ENCODE peak calls at places on chromosomes 11 and 22, in six cellular contexts. Z, M, K, B, N and F are unnamed samples.

GRCh38 chr11:33375688-33376311 is 118.6 kb downstream of the HIPK3 start:
- DNase-seq in Z (peak), M (peak), K (peak), B (peak), N (peak), F (peak)

GRCh38 chr22:19942886-19943664 is 1.5 kb upstream of the TXNRD2 start:
- DNase-seq in Z (no peak), M (no peak), K (peak), B (peak), N (peak), F (peak)

GRCh38 chr11:59667812-59668187 is 1.0 kb downstream of the PATL1 start:
- DNase-seq in Z (no peak), M (no peak), K (no peak), B (no peak), N (no peak), F (no peak)

GRCh38 chr11:113468666-113469345 is 6.4 kb downstream of the DRD2 start:
- DNase-seq in Z (no peak), M (no peak), K (no peak), B (no peak), N (no peak), F (no peak)

GRCh38 chr11:101453682-101454081 is 130.1 kb downstream of the TRPC6 start:
- DNase-seq in Z (no peak), M (no peak), K (no peak), B (peak), N (no peak), F (no peak)

GRCh38 chr22:37218771-37219411 is 6.6 kb upstream of the SSTR3 start:
- DNase-seq in Z (no peak), M (no peak), K (no peak), B (no peak), N (no peak), F (no peak)

GRCh38 chr22:45164217-45165123 is 745 bp downstream of the NUP50 start:
- DNase-seq in Z (peak), M (peak), K (peak), B (no peak), N (no peak), F (peak)

GRCh38 chr11:130636672-130637463 is 188.4 kb downstream of the ADAMTS15 start:
- DNase-seq in Z (no peak), M (no peak), K (peak), B (peak), N (no peak), F (peak)

GRCh38 chr11:57476883-57477506 is 16.7 kb downstream of the RTN4RL2 start:
- DNase-seq in Z (no peak), M (peak), K (peak), B (peak), N (peak), F (peak)

GRCh38 chr11:44978279-44978960 is 27.7 kb upstream of the TP53I11 start:
- DNase-seq in Z (no peak), M (no peak), K (peak), B (no peak), N (no peak), F (peak)

GRCh38 chr11:22304337-22304961 is 33.7 kb upstream of the SLC17A6 start:
- DNase-seq in Z (no peak), M (no peak), K (peak), B (peak), N (no peak), F (peak)

GRCh38 chr11:123535401-123535800 is 105.3 kb downstream of the GRAMD1B start:
- DNase-seq in Z (no peak), M (no peak), K (no peak), B (no peak), N (no peak), F (no peak)

GRCh38 chr11:123532131-123532530 is 102.1 kb downstream of the GRAMD1B start:
- DNase-seq in Z (no peak), M (no peak), K (no peak), B (no peak), N (no peak), F (no peak)

GRCh38 chr11:123536690-123537437 is 106.8 kb downstream of the GRAMD1B start:
- DNase-seq in Z (no peak), M (no peak), K (peak), B (no peak), N (peak), F (peak)

GRCh38 chr11:123537726-123538125 is 107.7 kb downstream of the GRAMD1B start:
- DNase-seq in Z (no peak), M (no peak), K (no peak), B (no peak), N (no peak), F (no peak)
- H3K9ac ChIP-seq in Z (no peak), M (no peak), K (no peak), B (no peak), N (no peak), F (no peak)

GRCh38 chr11:19604679-19605375 is 107.8 kb upstream of the NAV2 start:
- DNase-seq in Z (no peak), M (no peak), K (no peak), B (no peak), N (no peak), F (no peak)

GRCh38 chr11:19605500-19606371 is 106.9 kb upstream of the NAV2 start:
- DNase-seq in Z (no peak), M (no peak), K (peak), B (peak), N (no peak), F (no peak)

GRCh38 chr11:19603771-19604170 is 108.9 kb upstream of the NAV2 start:
- DNase-seq in Z (no peak), M (no peak), K (no peak), B (no peak), N (no peak), F (no peak)

GRCh38 chr11:19606856-19607655 is 105.6 kb upstream of the NAV2 start:
- DNase-seq in Z (no peak), M (no peak), K (no peak), B (no peak), N (no peak), F (no peak)

DNA sequence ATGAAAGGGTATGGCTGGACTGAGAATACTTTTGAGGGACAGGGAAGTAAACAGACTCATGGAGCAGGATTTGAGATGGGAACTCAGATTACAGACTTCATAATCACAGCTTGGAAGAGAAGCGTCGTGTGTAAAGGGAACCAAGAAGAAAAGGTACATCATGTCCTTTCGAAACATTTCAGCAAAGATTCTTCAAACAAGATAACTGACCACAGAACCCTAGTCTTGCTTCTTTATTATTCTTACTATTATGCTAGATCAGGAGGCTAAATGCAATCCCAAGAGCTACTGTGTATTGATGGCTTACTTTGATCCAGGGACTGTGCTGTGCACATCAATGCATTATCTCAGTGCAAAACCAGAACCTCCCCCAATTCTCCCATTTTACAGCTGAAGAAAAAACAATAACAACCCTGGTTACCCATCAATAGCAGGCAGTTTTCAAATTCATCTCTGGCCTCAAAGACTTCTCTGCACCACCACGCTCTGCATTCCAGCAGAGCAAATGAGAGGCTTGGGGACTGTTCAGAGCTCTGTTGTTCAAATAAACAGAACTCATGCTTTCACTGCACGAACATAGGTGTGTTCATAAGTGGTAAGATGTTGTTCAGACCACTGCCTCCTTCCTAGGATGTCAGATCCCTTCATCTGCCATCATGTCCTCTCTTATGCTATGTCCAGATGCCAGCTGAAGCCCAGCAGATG is 104.8 kb upstream of the NAV2 start:
- DNase-seq in Z (no peak), M (no peak), K (peak), B (peak), N (no peak), F (no peak)
- H3K4me2 ChIP-seq in Z (no peak), M (no peak), K (no peak), B (no peak), N (no peak), F (no peak)

DNA sequence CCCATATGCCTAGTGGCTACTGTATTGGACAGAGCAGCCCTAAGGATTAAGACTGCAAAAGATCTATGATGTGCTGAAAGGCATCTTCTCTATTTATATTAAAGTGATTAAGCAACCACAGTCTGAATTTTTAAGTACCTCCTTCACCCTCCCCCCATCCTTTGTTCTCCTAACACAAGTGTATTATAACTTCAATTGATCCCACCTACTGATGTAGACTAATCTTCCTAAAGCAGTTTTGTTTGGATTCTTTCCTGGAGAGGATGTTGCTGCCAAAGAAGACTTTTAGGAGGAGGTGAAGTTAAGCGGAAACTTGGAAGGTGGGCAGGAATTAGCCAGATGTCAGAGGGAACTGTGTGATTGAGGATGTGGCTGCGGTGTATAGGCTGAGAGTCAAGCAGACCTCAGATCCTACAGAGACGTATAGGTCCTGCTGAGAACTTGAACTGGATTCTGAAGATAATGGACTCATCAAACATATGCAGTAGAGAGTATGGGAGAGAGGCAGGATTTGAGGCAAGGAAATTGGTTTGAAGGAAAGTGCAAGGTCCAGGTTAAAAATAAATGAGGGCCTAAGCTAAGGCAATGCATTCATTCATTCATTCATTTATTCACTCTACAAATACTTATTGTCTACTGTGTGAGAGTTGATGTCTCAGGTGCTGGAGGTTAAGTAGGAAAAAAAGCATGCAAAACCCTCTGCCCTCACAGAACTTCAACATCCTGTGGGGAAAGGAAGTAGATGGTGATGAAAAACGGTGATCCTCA is 5.2 kb upstream of the RASSF10 start:
- DNase-seq in Z (no peak), M (no peak), K (no peak), B (no peak), N (no peak), F (no peak)
- H3K18ac ChIP-seq in Z (no peak), M (no peak), K (no peak), B (no peak), N (no peak), F (no peak)

GRCh38 chr22:46774456-46775363 is 12.3 kb downstream of the TBC1D22A start:
- DNase-seq in Z (no peak), M (no peak), K (no peak), B (no peak), N (no peak), F (no peak)
- H3K9ac ChIP-seq in Z (no peak), M (no peak), K (peak), B (no peak), N (no peak), F (peak)

DNA sequence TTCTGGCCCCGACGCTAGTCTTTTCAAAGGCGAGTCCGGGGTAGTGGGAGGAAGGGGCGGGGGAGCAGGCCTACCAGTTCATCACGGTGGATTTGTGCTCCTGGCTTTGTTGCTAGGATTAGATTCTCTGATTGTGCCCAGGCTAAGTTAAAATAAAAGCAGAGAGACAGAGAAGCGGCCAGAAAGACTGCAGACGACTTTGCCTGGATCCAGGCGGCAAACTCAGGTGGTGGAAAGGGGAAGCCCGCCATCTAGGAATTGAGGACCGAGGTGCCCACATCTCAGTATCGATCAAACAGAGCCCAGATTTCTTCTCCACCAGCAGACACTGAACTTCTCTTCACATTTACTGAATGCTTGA is 2.6 kb downstream of the FAT3 start:
- DNase-seq in Z (peak), M (no peak), K (no peak), B (no peak), N (peak), F (peak)
- H3K4me2 ChIP-seq in Z (peak), M (peak), K (peak), B (no peak), N (peak), F (peak)